ENCODE peak calls at places on chromosomes 3 and 15, in five cellular contexts. M is ovary, Z is gastrocnemius medialis, J is transverse colon, Q is stomach. V is an unnamed sample.

GRCh38 chr3:37054370-37054769 is 61.1 kb downstream of the MLH1 start:
- DNase-seq in Z (no peak), M (no peak), J (no peak), Q (no peak), V (no peak)

GRCh38 chr15:99651023-99651807 is 82.0 kb downstream of the LYSMD4 start:
- DNase-seq in Z (no peak), M (no peak), Q (no peak), J (no peak), V (no peak)

GRCh38 chr3:175155172-175155571 is 296.0 kb downstream of the NAALADL2 start:
- DNase-seq in M (no peak), Z (no peak), J (no peak), Q (peak; percentile 49), V (no peak)

GRCh38 chr15:36234743-36235142 is 344.7 kb upstream of the CDIN1 start:
- DNase-seq in Q (no peak), Z (no peak), M (no peak), J (no peak), V (no peak)

GRCh38 chr3:150144309-150144708 is 173.6 kb upstream of the PFN2 start:
- DNase-seq in J (no peak), M (no peak), Z (no peak), Q (no peak), V (no peak)

GRCh38 chr3:46312996-46313395 is 40.9 kb upstream of the CCR2 start:
- DNase-seq in M (no peak), Q (no peak), J (peak; percentile 44), Z (peak; percentile 15), V (peak; percentile 77)

GRCh38 chr15:74769463-74770025 is 12.3 kb upstream of the CSK start:
- DNase-seq in J (no peak), M (no peak), Q (no peak), Z (no peak), V (no peak)

GRCh38 chr15:91456251-91456718 is 356.2 kb downstream of the SV2B start:
- DNase-seq in Z (no peak), M (no peak), Q (no peak), J (no peak), V (no peak)

GRCh38 chr3:153221748-153222162 is 59.7 kb downstream of the RAP2B start:
- DNase-seq in Q (peak; percentile 30), M (peak; percentile 32), Z (peak; percentile 57), J (peak; percentile 49), V (peak; percentile 50)

GRCh38 chr15:80967451-80967850 is 22.2 kb downstream of the MESD start:
- DNase-seq in M (no peak), Q (no peak), Z (no peak), J (no peak), V (no peak)

GRCh38 chr3:48898383-48899234 is at the start of gene SLC25A20:
- DNase-seq in J (peak; percentile 98), Z (peak; percentile 92), Q (peak; percentile 96), M (peak; percentile 90), V (peak; percentile 76)

GRCh38 chr3:123198352-123198751 is 3.4 kb upstream of the SEC22A start:
- DNase-seq in Q (no peak), Z (no peak), J (no peak), M (no peak), V (no peak)

GRCh38 chr3:38586546-38587520 is 62.7 kb downstream of the SCN5A start:
- DNase-seq in M (no peak), Z (no peak), Q (peak; percentile 5), J (peak; percentile 4), V (no peak)

GRCh38 chr3:158792709-158793108 is 9.1 kb upstream of the MFSD1 start:
- DNase-seq in M (no peak), Z (no peak), Q (no peak), J (no peak), V (no peak)

GRCh38 chr15:92666780-92667179 is 11.2 kb upstream of the FAM174B start:
- DNase-seq in M (no peak), Q (peak; percentile 48), Z (peak; percentile 48), J (peak; percentile 18), V (peak; percentile 39)
- H3K36me3 ChIP-seq in M (no peaks in the 10 kb centered on the region), Q (no peaks in the 10 kb centered on the region), Z (no peaks in the 10 kb centered on the region), J (no peaks in the 10 kb centered on the region), V (no peaks in the 10 kb centered on the region)

GRCh38 chr3:13787533-13787932 is 92.3 kb downstream of the WNT7A start:
- DNase-seq in J (no peak), Z (no peak), Q (no peak), M (no peak), V (no peak)

GRCh38 chr3:13783556-13783955 is 96.3 kb downstream of the WNT7A start:
- DNase-seq in Q (no peak), M (no peak), J (no peak), Z (no peak), V (no peak)

GRCh38 chr3:13785853-13786455 is 93.9 kb downstream of the WNT7A start:
- DNase-seq in J (no peak), Z (no peak), M (no peak), Q (no peak), V (no peak)

GRCh38 chr3:13786811-13787210 is 93.1 kb downstream of the WNT7A start:
- DNase-seq in Q (no peak), J (no peak), Z (no peak), M (no peak), V (no peak)

DNA sequence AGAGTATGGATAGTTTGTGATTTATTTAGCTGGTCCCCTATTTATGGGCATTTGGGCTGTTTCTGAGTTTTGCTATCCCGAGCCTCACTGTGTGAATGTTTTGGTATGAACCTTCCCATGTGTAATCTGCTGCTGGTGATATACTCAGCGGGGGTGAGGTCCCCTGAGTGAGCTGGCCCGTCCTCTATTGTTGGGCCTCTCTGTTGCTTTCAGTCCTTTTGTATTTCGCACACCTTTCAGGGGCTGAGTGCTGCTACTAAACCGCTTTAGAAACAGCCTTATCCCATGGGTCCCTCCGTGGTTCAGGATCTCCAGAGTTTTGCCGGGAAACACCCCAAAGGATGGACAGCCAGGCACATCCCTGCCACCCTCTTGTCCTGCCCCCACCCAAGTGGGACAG is 94.5 kb downstream of the WNT7A start:
- DNase-seq in Z (no peak), J (no peak), Q (no peak), M (no peak), V (no peak)
- H3K4me1 ChIP-seq in Z (peaks cover 10% of the 10 kb centered on the region), J (no peaks in the 10 kb centered on the region), Q (peaks cover 12% of the 10 kb centered on the region), M (no peaks in the 10 kb centered on the region), V (peaks cover 3% of the 10 kb centered on the region)

GRCh38 chr3:60228823-60229222 is 1022.4 kb downstream of the FHIT start:
- DNase-seq in Q (no peak), J (no peak), M (no peak), Z (no peak), V (no peak)

GRCh38 chr3:60225848-60226247 is 1025.4 kb downstream of the FHIT start:
- DNase-seq in Z (no peak), J (no peak), Q (no peak), M (no peak), V (no peak)

GRCh38 chr3:60226907-60227306 is 1024.3 kb downstream of the FHIT start:
- DNase-seq in Q (no peak), J (no peak), M (no peak), Z (no peak), V (no peak)

GRCh38 chr3:60229502-60229901 is 1021.8 kb downstream of the FHIT start:
- DNase-seq in M (no peak), Z (no peak), J (no peak), Q (no peak), V (no peak)
- TF ChIP-seq POLR2A in M (no peak), Z (no peak), J (no peak), Q (no peak), V (no peak)

GRCh38 chr3:113002033-113002432 is 11.2 kb downstream of the GTPBP8 start:
- DNase-seq in Q (no peak), M (no peak), Z (no peak), J (no peak), V (no peak)
- H3K36me3 ChIP-seq in Q (peaks cover 96% of the 10 kb centered on the region), M (no peaks in the 10 kb centered on the region), Z (peaks cover 80% of the 10 kb centered on the region), J (peaks cover 26% of the 10 kb centered on the region), V (peaks cover 4% of the 10 kb centered on the region)

GRCh38 chr15:58060575-58060974 is 4.9 kb downstream of the ALDH1A2 start:
- DNase-seq in M (no peak), Q (no peak), Z (no peak), J (no peak), V (no peak)
- H3K4me1 ChIP-seq in M (no peaks in the 10 kb centered on the region), Q (peaks cover 3% of the 10 kb centered on the region), Z (no peaks in the 10 kb centered on the region), J (peaks cover 5% of the 10 kb centered on the region), V (no peaks in the 10 kb centered on the region)

DNA sequence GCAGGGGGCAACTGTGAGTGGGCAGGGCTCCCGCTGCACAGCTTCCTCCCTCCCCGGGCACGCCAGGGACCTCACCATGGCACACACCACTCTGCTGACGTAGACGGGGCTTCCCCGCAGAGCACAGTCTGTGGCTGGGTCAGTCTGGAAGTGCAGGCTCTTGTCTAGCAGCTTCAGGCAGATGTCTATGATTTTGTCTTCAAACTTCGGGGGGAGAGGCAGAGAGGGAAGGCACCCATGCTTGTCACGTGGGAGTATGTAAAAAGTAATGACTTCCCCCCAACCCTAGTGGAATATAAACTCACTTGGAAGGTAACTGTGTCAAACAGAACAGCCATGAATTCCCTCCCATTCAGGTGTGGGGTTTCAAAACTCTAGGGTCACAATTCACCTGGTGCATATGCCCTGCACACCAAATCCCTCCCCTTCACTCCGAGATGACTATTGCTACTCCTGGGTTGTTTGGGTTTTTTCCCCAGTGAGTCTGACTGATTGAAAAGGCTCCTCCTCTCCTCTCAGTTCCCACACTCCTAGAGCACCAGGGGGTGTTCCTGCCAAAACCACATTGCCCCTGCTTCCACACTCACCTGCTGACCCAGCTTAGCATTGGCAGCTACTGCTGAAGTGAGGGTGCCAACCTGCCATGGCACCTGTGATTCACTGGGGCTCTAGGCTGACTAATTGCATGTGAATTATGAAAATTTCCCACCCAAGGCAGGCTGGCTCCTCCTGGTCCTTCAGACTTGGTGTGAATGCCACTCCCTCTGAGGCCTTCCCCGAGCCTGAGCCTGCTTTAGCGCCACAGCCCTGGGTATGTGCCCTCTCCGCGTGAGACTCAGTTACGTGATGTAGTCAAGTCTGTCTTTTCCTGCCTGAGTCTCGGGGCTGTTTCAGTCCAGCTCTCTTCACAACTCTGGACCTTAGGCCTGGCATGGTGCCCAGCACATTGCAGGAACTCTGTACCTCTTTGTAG is 13.0 kb downstream of the TGM5 start:
- DNase-seq in M (no peak), J (peak; percentile 20), Q (peak; percentile 56), Z (peak; percentile 30), V (no peak)
- TF ChIP-seq POLR2A in M (no peak), J (no peak), Q (no peak), Z (no peak), V (no peak)

GRCh38 chr15:78098131-78098755 is 5.9 kb downstream of the SH2D7 start:
- DNase-seq in M (no peak), J (peak; percentile 5), Q (no peak), Z (no peak), V (no peak)

GRCh38 chr15:78102741-78103140 is 10.4 kb downstream of the SH2D7 start:
- DNase-seq in M (no peak), J (peak; percentile 6), Z (no peak), Q (no peak), V (no peak)

GRCh38 chr15:78101423-78102105 is 9.2 kb downstream of the SH2D7 start:
- DNase-seq in Q (no peak), Z (no peak), M (no peak), J (no peak), V (no peak)

GRCh38 chr15:78102211-78102610 is 9.8 kb downstream of the SH2D7 start:
- DNase-seq in J (no peak), M (no peak), Q (no peak), Z (no peak), V (no peak)

DNA sequence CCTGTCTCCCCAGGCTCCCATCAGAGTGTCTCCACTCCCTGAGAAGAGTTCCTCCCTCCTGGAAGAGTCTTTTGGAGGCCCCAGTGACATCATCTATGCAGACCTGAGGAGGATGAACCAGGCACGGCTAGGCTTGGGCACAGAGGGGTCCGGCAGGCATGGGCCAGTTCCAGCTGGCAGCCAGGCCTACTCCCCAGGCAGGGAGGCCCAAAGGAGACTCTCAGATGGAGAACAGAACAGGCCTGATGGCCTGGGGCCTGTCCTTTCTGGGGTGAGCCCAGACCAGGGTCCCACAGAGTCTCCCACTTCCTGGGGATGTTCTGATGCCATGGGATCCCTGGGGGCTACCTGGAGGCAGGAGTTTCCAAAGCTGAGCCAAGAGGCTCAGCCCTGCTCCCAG is 8.5 kb downstream of the SH2D7 start:
- DNase-seq in M (no peak), Z (no peak), Q (no peak), J (peak; percentile 4), V (no peak)
- H3K36me3 ChIP-seq in M (no peaks in the 10 kb centered on the region), Z (no peaks in the 10 kb centered on the region), Q (no peaks in the 10 kb centered on the region), J (no peaks in the 10 kb centered on the region), V (no peaks in the 10 kb centered on the region)